ENCODE peak calls at places on chromosomes 4 and X, in five cellular contexts. V, O, H, X and S are unnamed samples.

GRCh38 chrX:20973038-20973437 is 401.2 kb upstream of the CNKSR2 start:
- DNase-seq in V (no peak), O (no peak), H (no peak), X (no peak), S (no peak)

GRCh38 chrX:5431823-5432222 is 796.8 kb downstream of the NLGN4X start:
- DNase-seq in V (no peak), O (no peak), H (no peak), X (no peak), S (no peak)

GRCh38 chr4:21765810-21766407 is 182.7 kb downstream of the KCNIP4 start:
- DNase-seq in V (peak; percentile 70), O (peak; percentile 64), H (peak; percentile 64), X (peak; percentile 71), S (peak; percentile 85)

GRCh38 chr4:54077812-54078211 is 13.4 kb upstream of the CHIC2 start:
- DNase-seq in V (no peak), O (no peak), H (no peak), X (no peak), S (no peak)

GRCh38 chr4:122921971-122922876 is at the start of gene NUDT6:
- DNase-seq in V (peak; percentile 60), O (peak; percentile 83), H (peak; percentile 76), X (peak; percentile 68), S (peak; percentile 30)

GRCh38 chrX:147635186-147635585 is 276.5 kb upstream of the FMR1 start:
- DNase-seq in V (no peak), O (no peak), H (no peak), X (no peak), S (no peak)

GRCh38 chr4:134935320-134935719 is 733.7 kb upstream of the PABPC4L start:
- DNase-seq in V (peak; percentile 5), O (peak; percentile 59), H (peak; percentile 32), X (no peak), S (no peak)

GRCh38 chrX:13177921-13178320 is 133.5 kb upstream of the FAM9C start:
- DNase-seq in V (no peak), O (no peak), H (no peak), X (no peak), S (no peak)

GRCh38 chr4:76374744-76375143 is 46.2 kb downstream of the CCDC158 start:
- DNase-seq in V (no peak), O (no peak), H (no peak), X (no peak), S (no peak)

GRCh38 chrX:111008126-111008525 is 87.9 kb upstream of the PAK3 start:
- DNase-seq in V (no peak), O (no peak), H (no peak), X (no peak), S (no peak)

GRCh38 chrX:111006119-111006518 is 89.9 kb upstream of the PAK3 start:
- DNase-seq in V (no peak), O (no peak), H (no peak), X (no peak), S (no peak)

GRCh38 chrX:111005151-111005550 is 90.8 kb upstream of the PAK3 start:
- DNase-seq in V (peak; percentile 3), O (no peak), H (no peak), X (no peak), S (no peak)

GRCh38 chrX:111007238-111007637 is 88.8 kb upstream of the PAK3 start:
- DNase-seq in V (no peak), O (no peak), H (no peak), X (no peak), S (no peak)

GRCh38 chrX:111003118-111003517 is 92.9 kb upstream of the PAK3 start:
- DNase-seq in V (no peak), O (no peak), H (no peak), X (no peak), S (no peak)
- H2BK12ac ChIP-seq in V (no peak overlapping the region), O (no peak overlapping the region), H (no peak overlapping the region), X (no peak overlapping the region), S (no peak overlapping the region)

DNA sequence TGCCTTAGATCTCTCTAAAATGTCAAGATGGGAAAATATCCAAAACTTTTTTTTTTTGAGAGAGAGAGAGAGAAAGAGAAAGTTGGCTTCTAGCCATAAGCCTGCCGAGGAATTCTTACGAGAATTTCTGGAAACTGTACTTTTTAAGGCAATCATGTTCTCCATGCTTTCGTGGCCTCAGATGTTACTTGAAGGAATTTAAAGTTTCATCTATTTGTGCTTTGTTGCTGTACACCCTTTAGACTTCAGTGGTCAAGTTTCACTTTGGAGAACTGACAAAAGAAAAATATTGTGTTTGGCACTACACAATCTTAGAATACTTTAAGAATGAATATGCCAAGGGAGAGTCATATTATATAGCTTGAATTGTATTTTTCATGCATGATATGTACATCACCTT is 53.9 kb downstream of the FAT4 start:
- DNase-seq in V (no peak), O (no peak), H (peak; percentile 52), X (no peak), S (no peak)
- H3K9ac ChIP-seq in V (no peak overlapping the region), O (no peak overlapping the region), H (peak overlapping the region; percentile 91), X (no peak overlapping the region), S (no peak overlapping the region)

GRCh38 chr4:153543351-153543750 is 77.2 kb downstream of the TMEM131L start:
- DNase-seq in V (no peak), O (no peak), H (no peak), X (no peak), S (no peak)
- H3K4me2 ChIP-seq in V (no peak overlapping the region), O (no peak overlapping the region), H (no peak overlapping the region), X (no peak overlapping the region), S (no peak overlapping the region)

GRCh38 chrX:7198499-7198898 is 50.5 kb upstream of the PUDP start:
- DNase-seq in V (no peak), O (no peak), H (no peak), X (no peak), S (peak; percentile 11)

GRCh38 chrX:7202206-7202605 is 54.3 kb upstream of the PUDP start:
- DNase-seq in V (no peak), O (no peak), H (peak; percentile 11), X (no peak), S (no peak)

GRCh38 chrX:7205037-7205577 is 57.2 kb upstream of the PUDP start:
- DNase-seq in V (no peak), O (no peak), H (no peak), X (no peak), S (no peak)

GRCh38 chrX:7204619-7205018 is 56.7 kb upstream of the PUDP start:
- DNase-seq in V (no peak), O (no peak), H (no peak), X (no peak), S (no peak)

DNA sequence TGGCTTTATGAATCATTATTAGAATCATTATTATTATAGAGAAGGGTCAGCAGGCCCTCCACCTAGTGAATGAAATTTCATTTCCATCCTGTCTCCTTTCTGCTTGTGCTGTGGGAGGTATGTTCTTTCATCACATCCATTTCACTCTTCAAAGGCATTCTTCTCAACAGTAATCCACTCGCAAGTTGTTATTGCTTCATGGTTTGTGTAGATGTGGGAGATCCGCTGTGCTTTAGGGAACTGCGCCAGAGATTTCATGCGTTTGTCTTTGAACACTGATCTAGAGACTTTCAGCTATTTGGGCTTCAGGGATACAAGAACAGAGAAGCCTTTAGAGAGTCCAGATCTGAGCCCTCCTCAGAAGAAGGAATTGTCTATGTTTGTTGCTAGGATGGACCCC is 53.5 kb upstream of the PUDP start:
- DNase-seq in V (no peak), O (no peak), H (no peak), X (no peak), S (no peak)
- H2BK12ac ChIP-seq in V (no peak overlapping the region), O (no peak overlapping the region), H (no peak overlapping the region), X (no peak overlapping the region), S (no peak overlapping the region)

DNA sequence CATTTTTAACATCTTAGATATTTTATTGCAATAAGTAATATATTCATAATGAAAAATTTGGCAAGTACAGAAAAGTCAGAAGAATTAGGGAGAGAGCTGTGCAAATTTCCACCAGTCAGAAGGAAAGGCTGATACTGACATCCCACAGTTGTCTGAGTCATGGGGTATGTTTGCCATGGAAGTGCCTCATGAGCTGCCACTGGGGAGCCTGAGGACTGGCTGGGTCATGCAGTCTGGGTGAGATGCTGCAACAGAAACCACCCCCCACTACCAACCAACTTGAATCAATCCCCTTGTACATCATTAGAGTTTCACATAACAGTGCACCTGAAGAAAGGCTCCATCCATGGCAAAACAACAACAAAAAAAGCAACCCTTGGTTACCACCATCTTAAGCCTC is 45.2 kb upstream of the ENPP6 start:
- DNase-seq in V (no peak), O (peak; percentile 8), H (peak; percentile 21), X (no peak), S (no peak)
- H3K9ac ChIP-seq in V (no peak overlapping the region), O (no peak overlapping the region), H (peak overlapping the region; percentile 72), X (no peak overlapping the region), S (no peak overlapping the region)

GRCh38 chr4:73862357-73862756 is 6.8 kb upstream of the CXCL1 start:
- DNase-seq in V (no peak), O (no peak), H (peak; percentile 67), X (no peak), S (no peak)

GRCh38 chr4:73860884-73861283 is 7.8 kb downstream of the PF4V1 start:
- DNase-seq in V (no peak), O (no peak), H (no peak), X (no peak), S (no peak)

GRCh38 chr4:73856518-73856917 is 3.4 kb downstream of the PF4V1 start:
- DNase-seq in V (no peak), O (no peak), H (no peak), X (no peak), S (no peak)

GRCh38 chr4:73860175-73860574 is 7.1 kb downstream of the PF4V1 start:
- DNase-seq in V (no peak), O (no peak), H (peak; percentile 34), X (no peak), S (no peak)

GRCh38 chr4:73859614-73860088 is 6.6 kb downstream of the PF4V1 start:
- DNase-seq in V (no peak), O (no peak), H (peak; percentile 90), X (no peak), S (no peak)
- H3K4me2 ChIP-seq in V (no peak overlapping the region), O (no peak overlapping the region), H (no peak overlapping the region), X (no peak overlapping the region), S (no peak overlapping the region)

DNA sequence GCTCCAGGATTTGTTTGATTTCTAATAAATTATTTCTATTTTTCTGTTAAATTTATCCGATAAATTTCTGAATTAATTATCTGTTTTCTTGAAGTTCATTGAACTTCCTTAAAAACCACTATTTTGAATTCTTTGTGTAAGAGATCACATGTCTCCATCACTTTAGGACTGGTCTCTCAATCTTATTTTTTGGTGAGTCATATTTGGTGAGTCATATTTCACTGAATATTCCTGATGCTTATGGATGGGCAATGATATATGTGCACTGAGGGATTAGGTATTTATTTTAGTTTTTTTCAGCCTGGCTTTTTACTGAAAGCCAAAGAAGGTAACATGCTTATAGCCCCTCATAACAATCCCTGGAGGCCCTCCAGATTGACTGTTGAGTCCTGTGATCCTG is 48.5 kb upstream of the IL15 start:
- DNase-seq in V (no peak), O (no peak), H (peak; percentile 9), X (no peak), S (no peak)
- H2BK12ac ChIP-seq in V (no peak overlapping the region), O (no peak overlapping the region), H (no peak overlapping the region), X (no peak overlapping the region), S (no peak overlapping the region)